ENCODE peak calls at places on chromosomes 7 and 10, in eight cellular contexts. B, Z, O, I, W, J, F and V are unnamed samples.

GRCh38 chr7:87312215-87312865 is 33.1 kb upstream of the CROT start:
- DNase-seq in B (peak; percentile 78), J (no peak), I (no peak), F (peak; percentile 63), O (peak; percentile 86), W (peak; percentile 71), Z (peak; percentile 66), V (peak; percentile 64)

GRCh38 chr10:101415884-101416283 is 61.9 kb downstream of the BTRC start:
- DNase-seq in I (no peak), Z (no peak), O (no peak), F (no peak), J (no peak), W (no peak), B (no peak), V (no peak)

GRCh38 chr10:71256661-71257030 is 44.3 kb downstream of the UNC5B start:
- DNase-seq in F (no peak), I (no peak), B (no peak), Z (no peak), J (no peak), W (no peak), O (no peak), V (no peak)

GRCh38 chr10:13222566-13222965 is 11.6 kb downstream of the UCMA start:
- DNase-seq in J (no peak), Z (no peak), W (no peak), B (no peak), F (no peak), O (no peak), I (no peak), V (no peak)

GRCh38 chr7:44473295-44473694 is 17.2 kb downstream of the NUDCD3 start:
- DNase-seq in J (no peak), Z (no peak), O (no peak), W (peak; percentile 45), B (peak; percentile 43), F (no peak), I (no peak), V (peak; percentile 25)

GRCh38 chr10:106185991-106186390 is 978.5 kb downstream of the SORCS1 start:
- DNase-seq in B (peak; percentile 64), I (no peak), W (peak; percentile 31), F (no peak), O (peak; percentile 4), J (no peak), Z (peak; percentile 69), V (no peak)

GRCh38 chr7:64625114-64626082 is 40.5 kb upstream of the ZNF107 start:
- DNase-seq in B (no peak), J (no peak), Z (no peak), I (no peak), F (no peak), O (peak; percentile 25), W (no peak), V (peak; percentile 1)

GRCh38 chr7:78530351-78530750 is 731.8 kb downstream of the PHTF2 start:
- DNase-seq in I (no peak), F (no peak), W (peak; percentile 83), Z (peak; percentile 57), J (no peak), B (peak; percentile 9), O (peak; percentile 66), V (no peak)

GRCh38 chr7:81492240-81492639 is 277.6 kb downstream of the HGF start:
- DNase-seq in Z (no peak), W (no peak), J (no peak), I (no peak), O (no peak), B (no peak), F (no peak), V (no peak)

GRCh38 chr7:131329176-131329570 is 1.5 kb downstream of the MKLN1 start:
- DNase-seq in O (peak; percentile 27), B (peak; percentile 13), J (no peak), W (no peak), F (no peak), I (no peak), Z (no peak), V (peak; percentile 57)

GRCh38 chr10:50855015-50855414 is 30.4 kb downstream of the A1CF start:
- DNase-seq in B (no peak), J (no peak), W (no peak), O (no peak), Z (no peak), I (no peak), F (no peak), V (no peak)

GRCh38 chr7:85068796-85069195 is 118.1 kb downstream of the SEMA3D start:
- DNase-seq in W (peak; percentile 83), O (peak; percentile 91), F (no peak), J (no peak), B (peak; percentile 67), Z (peak; percentile 73), I (no peak), V (no peak)

GRCh38 chr7:22983257-22983855 is 30.6 kb downstream of the HYCC1 start:
- DNase-seq in W (peak; percentile 25), Z (peak; percentile 43), F (no peak), I (no peak), B (no peak), O (peak; percentile 51), J (no peak), V (no peak)

GRCh38 chr7:41436139-41436538 is 266.8 kb downstream of the INHBA start:
- DNase-seq in J (no peak), Z (no peak), F (no peak), W (no peak), B (no peak), I (no peak), O (no peak), V (no peak)

DNA sequence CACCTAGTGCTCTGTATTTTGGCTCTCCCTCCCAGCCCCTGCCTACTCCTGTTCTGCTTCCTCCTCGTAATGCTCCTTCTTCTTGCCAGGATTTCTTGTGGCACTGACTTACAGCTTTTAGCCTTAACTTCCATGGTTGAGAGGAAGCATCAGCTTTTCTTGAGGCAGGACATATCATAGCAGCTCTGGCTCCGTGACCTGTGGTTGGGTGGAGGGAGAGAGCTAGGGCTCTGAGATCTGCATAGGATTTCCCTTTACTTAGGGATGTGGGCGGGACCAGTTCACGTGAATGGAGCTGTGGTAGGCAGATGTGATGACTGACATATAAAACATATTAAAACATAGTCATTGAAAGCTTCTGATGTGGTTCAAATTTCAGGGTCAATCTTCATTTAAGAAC is 10.6 kb upstream of the RAB11FIP2 start:
- DNase-seq in F (no peak), W (no peak), J (no peak), Z (no peak), I (no peak), O (no peak), B (no peak), V (no peak)
- H3K4me3 ChIP-seq in F (no peak overlapping the region), W (no peak overlapping the region), J (no peak overlapping the region), Z (no peak overlapping the region), I (no peak overlapping the region), O (no peak overlapping the region), B (no peak overlapping the region), V (no peak overlapping the region)

GRCh38 chr7:74084722-74085578 is 1.3 kb downstream of the LIMK1 start:
- DNase-seq in J (no peak), B (no peak), I (no peak), O (no peak), F (no peak), Z (no peak), W (no peak), V (no peak)

GRCh38 chr7:74092321-74092963 is 8.8 kb downstream of the LIMK1 start:
- DNase-seq in W (no peak), Z (no peak), B (no peak), F (peak; percentile 25), J (no peak), O (no peak), I (no peak), V (no peak)

GRCh38 chr7:74083117-74083876 is at the start of gene LIMK1:
- DNase-seq in O (peak; percentile 94), F (peak; percentile 86), J (no peak), Z (peak; percentile 64), B (peak; percentile 87), W (peak; percentile 79), I (peak; percentile 96), V (peak; percentile 75)

GRCh38 chr7:74083928-74084721 is 521 bp downstream of the LIMK1 start:
- DNase-seq in W (peak; percentile 59), F (peak; percentile 41), O (peak; percentile 85), J (no peak), B (peak; percentile 44), I (no peak), Z (peak; percentile 56), V (peak; percentile 52)

GRCh38 chr7:74087791-74088453 is 4.3 kb downstream of the LIMK1 start:
- DNase-seq in F (no peak), B (no peak), O (no peak), I (no peak), Z (no peak), W (no peak), J (no peak), V (no peak)
- H3K4me3 ChIP-seq in F (no peak overlapping the region), B (no peak overlapping the region), O (no peak overlapping the region), I (no peak overlapping the region), Z (no peak overlapping the region), W (no peak overlapping the region), J (no peak overlapping the region), V (no peak overlapping the region)

GRCh38 chr10:79404231-79404609 is 41.2 kb downstream of the ZCCHC24 start:
- DNase-seq in Z (peak; percentile 89), B (peak; percentile 98), J (peak; percentile 81), O (peak; percentile 94), I (peak; percentile 17), F (peak; percentile 41), W (peak; percentile 76), V (no peak)
- H3K4me3 ChIP-seq in Z (no peak overlapping the region), B (no peak overlapping the region), J (peak overlapping the region; percentile 34), O (peak overlapping the region; percentile 51), I (no peak overlapping the region), F (no peak overlapping the region), W (no peak overlapping the region), V (no peak overlapping the region)

GRCh38 chr7:27615420-27616185 is 47.1 kb downstream of the HIBADH start:
- DNase-seq in I (no peak), J (no peak), W (no peak), O (no peak), Z (no peak), F (no peak), B (no peak), V (no peak)

GRCh38 chr7:27616914-27617548 is 45.7 kb downstream of the HIBADH start:
- DNase-seq in W (no peak), I (no peak), J (no peak), Z (no peak), O (no peak), B (no peak), F (no peak), V (no peak)

GRCh38 chr7:27619492-27619891 is 43.2 kb downstream of the HIBADH start:
- DNase-seq in F (no peak), I (no peak), Z (no peak), J (no peak), W (no peak), B (no peak), O (peak; percentile 3), V (no peak)

GRCh38 chr7:27616186-27616491 is 46.5 kb downstream of the HIBADH start:
- DNase-seq in Z (no peak), I (no peak), B (no peak), F (no peak), W (no peak), J (no peak), O (no peak), V (no peak)

DNA sequence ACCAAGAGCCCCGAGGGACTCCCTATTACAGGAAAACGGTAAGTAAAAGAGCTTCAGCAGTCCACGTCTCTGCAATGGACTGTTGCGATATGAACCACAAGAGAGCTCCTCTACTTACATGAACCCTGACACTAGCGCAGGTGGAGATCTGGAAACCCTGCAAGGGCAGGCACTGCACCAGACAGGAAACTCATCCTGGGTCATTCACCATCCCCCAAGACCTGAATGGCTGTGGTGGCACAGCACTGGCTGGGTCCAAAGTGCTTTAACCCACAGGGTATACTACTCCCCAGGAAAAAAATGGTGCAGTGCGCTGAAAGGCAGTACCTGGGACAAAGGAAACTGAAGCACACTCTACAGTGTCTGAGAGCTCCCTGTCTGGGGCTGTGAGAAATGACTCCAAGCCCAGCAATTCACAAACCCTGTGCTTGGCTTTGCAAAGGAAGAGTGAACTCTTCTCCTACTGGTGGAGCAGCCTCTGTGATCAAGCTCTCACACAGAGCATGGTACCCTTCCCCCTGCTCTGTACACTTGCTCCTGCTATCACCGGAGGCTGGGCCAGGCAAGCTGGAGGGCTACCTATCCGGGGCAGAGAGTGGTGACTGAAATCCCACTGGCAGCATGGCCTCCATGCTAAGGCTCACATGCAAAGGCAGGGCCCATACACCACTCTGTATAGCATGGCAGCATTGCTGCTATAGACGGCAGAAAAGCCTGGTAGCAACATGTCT is 44.9 kb downstream of the HIBADH start:
- DNase-seq in I (no peak), J (no peak), W (no peak), O (no peak), B (no peak), F (no peak), Z (no peak), V (no peak)
- H3K4me3 ChIP-seq in I (no peak overlapping the region), J (no peak overlapping the region), W (no peak overlapping the region), O (no peak overlapping the region), B (no peak overlapping the region), F (no peak overlapping the region), Z (no peak overlapping the region), V (no peak overlapping the region)